ENCODE peak calls at places on chromosome X, in nine cellular contexts. O, F, T, D, H, N, U, V and Q are unnamed samples.

GRCh38 chrX:14832591-14832990 is 40.3 kb downstream of the FANCB start:
- DNase-seq in O (no peak), F (no peak), T (no peak), D (no peak), H (no peak), N (no peak), U (no peak), V (no peak), Q (no peak)

GRCh38 chrX:10089378-10089795 is 67.4 kb upstream of the CLCN4 start:
- DNase-seq in O (peak), F (no peak), T (no peak), D (peak), H (no peak), N (no peak), U (no peak), V (no peak), Q (no peak)

GRCh38 chrX:150253946-150254615 is 109.0 kb upstream of the MAMLD1 start:
- DNase-seq in O (no peak), F (peak), T (no peak), D (no peak), H (no peak), N (no peak), U (no peak), V (no peak), Q (no peak)

GRCh38 chrX:11346283-11346682 is 53.1 kb downstream of the AMELX start:
- DNase-seq in O (no peak), F (no peak), T (no peak), D (no peak), H (no peak), N (no peak), U (no peak), V (no peak), Q (no peak)

GRCh38 chrX:103586314-103586646 is 965 bp downstream of the TCEAL4 start:
- DNase-seq in O (no peak), F (no peak), T (no peak), D (peak), H (no peak), N (no peak), U (no peak), V (peak), Q (no peak)

GRCh38 chrX:154719132-154719675 is 31.7 kb downstream of the GAB3 start:
- DNase-seq in O (no peak), F (no peak), T (no peak), D (no peak), H (no peak), N (peak), U (peak), V (no peak), Q (peak)

GRCh38 chrX:84123585-84123984 is 64.4 kb downstream of the RPS6KA6 start:
- DNase-seq in O (no peak), F (no peak), T (no peak), D (no peak), H (no peak), N (no peak), U (no peak), V (no peak), Q (no peak)

GRCh38 chrX:154396948-154397887 is 959 bp upstream of the RPL10 start:
- DNase-seq in O (peak), F (no peak), T (peak), D (peak), H (no peak), N (peak), U (no peak), V (peak), Q (no peak)

GRCh38 chrX:109347618-109348017 is 134.3 kb downstream of the GUCY2F start:
- DNase-seq in O (no peak), F (no peak), T (no peak), D (no peak), H (no peak), N (no peak), U (no peak), V (no peak), Q (no peak)

GRCh38 chrX:97728225-97728624 is 844.5 kb downstream of the RPA4 start:
- DNase-seq in O (no peak), F (no peak), T (no peak), D (no peak), H (no peak), N (no peak), U (no peak), V (no peak), Q (no peak)

GRCh38 chrX:103918584-103919335 is 43.7 kb upstream of the TMSB15B start:
- DNase-seq in O (peak), F (no peak), T (peak), D (peak), H (no peak), N (peak), U (no peak), V (peak), Q (no peak)

GRCh38 chrX:131543774-131544173 is at the start of gene OR13H1:
- DNase-seq in O (no peak), F (no peak), T (no peak), D (no peak), H (no peak), N (no peak), U (no peak), V (no peak), Q (no peak)

GRCh38 chrX:150361070-150361776 is 1.9 kb upstream of the MAMLD1 start:
- DNase-seq in O (peak), F (no peak), T (no peak), D (peak), H (no peak), N (peak), U (no peak), V (no peak), Q (no peak)

GRCh38 chrX:8364369-8365141 is 100.1 kb upstream of the VCX3B start:
- DNase-seq in O (peak), F (no peak), T (no peak), D (no peak), H (no peak), N (no peak), U (no peak), V (peak), Q (no peak)